ENCODE peak calls at places on chromosomes 2 and 18, in five cellular contexts. N, Y, E, U and F are unnamed samples.

GRCh38 chr2:229779650-229780049 is 65.3 kb upstream of the DNER start:
- DNase-seq in N (peak), Y (no peak), U (no peak), E (peak), F (no peak)

GRCh38 chr2:236862961-236863728 is 222.5 kb upstream of the COPS8 start:
- DNase-seq in Y (no peak), U (no peak), E (peak), N (peak), F (no peak)

GRCh38 chr18:49399003-49399402 is 61.4 kb downstream of the DYM start:
- DNase-seq in U (no peak), N (peak), Y (no peak), E (no peak), F (no peak)

GRCh38 chr2:9941996-9942390 is 9.5 kb upstream of the GRHL1 start:
- DNase-seq in Y (no peak), N (no peak), U (no peak), E (no peak), F (no peak)

GRCh38 chr2:42359894-42360483 is 1.0 kb downstream of the COX7A2L start:
- DNase-seq in E (no peak), N (peak), Y (no peak), U (no peak), F (peak)

GRCh38 chr2:218448934-218449333 is 30.0 kb downstream of the VIL1 start:
- DNase-seq in N (peak), U (no peak), E (peak), Y (no peak), F (no peak)

GRCh38 chr2:217326238-217327022 is 466.6 kb upstream of the TNP1 start:
- DNase-seq in N (peak), U (no peak), E (no peak), Y (no peak), F (no peak)

GRCh38 chr2:178412047-178412446 is 38.9 kb downstream of the PRKRA start:
- DNase-seq in E (no peak), N (no peak), U (no peak), Y (no peak), F (no peak)

GRCh38 chr2:121803503-121803902 is 48.1 kb downstream of the TSN start:
- DNase-seq in E (no peak), Y (no peak), U (no peak), N (no peak), F (no peak)

GRCh38 chr18:48945953-48946217 is 4.9 kb downstream of the SMAD7 start:
- DNase-seq in E (no peak), N (no peak), Y (no peak), U (no peak), F (no peak)

GRCh38 chr2:238487134-238487533 is 60.4 kb downstream of the ASB1 start:
- DNase-seq in Y (no peak), U (no peak), E (no peak), N (no peak), F (no peak)

GRCh38 chr2:9355270-9355669 is 68.1 kb downstream of the ITGB1BP1 start:
- DNase-seq in N (no peak), U (no peak), Y (no peak), E (no peak), F (no peak)

GRCh38 chr2:19312949-19313348 is 45.5 kb downstream of the OSR1 start:
- DNase-seq in U (no peak), E (peak), Y (no peak), N (peak), F (no peak)

GRCh38 chr2:160411167-160411566 is 82.4 kb downstream of the RBMS1 start:
- DNase-seq in Y (no peak), E (peak), N (peak), U (no peak), F (peak)

GRCh38 chr2:201403904-201404303 is 46.8 kb upstream of the FLACC1 start:
- DNase-seq in U (no peak), N (peak), Y (no peak), E (no peak), F (no peak)

GRCh38 chr2:165863816-165864221 is 69.8 kb upstream of the GALNT3 start:
- DNase-seq in N (no peak), U (no peak), E (no peak), Y (no peak), F (no peak)

GRCh38 chr2:71291398-71291797 is 40.2 kb upstream of the ZNF638 start:
- DNase-seq in Y (no peak), E (no peak), N (no peak), U (no peak), F (no peak)

GRCh38 chr2:235270951-235271350 is 222.9 kb upstream of the AGAP1 start:
- DNase-seq in N (peak), E (no peak), Y (no peak), U (no peak), F (no peak)

GRCh38 chr2:31339696-31340095 is 74.8 kb downstream of the XDH start:
- DNase-seq in E (no peak), Y (no peak), N (no peak), U (no peak), F (no peak)

GRCh38 chr18:2083691-2084090 is 487.6 kb downstream of the METTL4 start:
- DNase-seq in N (no peak), E (no peak), U (no peak), Y (no peak), F (no peak)

GRCh38 chr18:37577051-37577611 is 11.5 kb upstream of the CELF4 start:
- DNase-seq in Y (no peak), E (no peak), N (no peak), U (no peak), F (no peak)

GRCh38 chr2:103353754-103354153 is 591.9 kb downstream of the TMEM182 start:
- DNase-seq in E (no peak), N (no peak), Y (no peak), U (no peak), F (no peak)

GRCh38 chr2:102155131-102155702 is 12.7 kb downstream of the IL1R1 start:
- DNase-seq in N (no peak), U (no peak), Y (no peak), E (no peak), F (no peak)

GRCh38 chr2:112493858-112494648 is 12.1 kb downstream of the TTL start:
- DNase-seq in U (no peak), E (peak), Y (no peak), N (peak), F (no peak)

GRCh38 chr2:173922760-173923159 is 42.4 kb downstream of the SP3 start:
- DNase-seq in Y (no peak), E (no peak), U (no peak), N (peak), F (no peak)
- TF ChIP-seq CTCF in Y (peak), E (no peak), U (no peak), N (no peak), F (no peak)

DNA sequence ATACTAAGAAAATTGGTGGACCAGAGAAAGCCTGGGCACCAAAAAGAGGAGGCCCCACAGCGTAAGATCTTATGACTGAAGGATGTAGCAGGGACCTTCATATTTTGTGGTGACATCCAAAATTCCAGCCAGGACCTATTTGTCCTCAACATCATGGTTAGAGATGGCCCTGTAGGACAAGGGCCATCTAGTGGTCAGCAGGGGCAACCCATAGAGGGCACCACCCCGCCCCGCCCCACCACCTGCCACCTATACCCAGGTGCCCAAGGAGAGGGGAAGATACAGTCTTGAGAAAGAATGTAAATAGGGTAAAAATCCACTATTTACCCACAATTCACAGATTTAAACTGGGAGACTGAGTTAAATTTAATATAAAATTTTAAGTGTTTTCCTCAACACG is 59.6 kb upstream of the TMEM163 start:
- DNase-seq in Y (peak), U (no peak), N (no peak), E (no peak), F (no peak)
- TF ChIP-seq CTCF in Y (peak), U (no peak), N (no peak), E (no peak), F (peak)

DNA sequence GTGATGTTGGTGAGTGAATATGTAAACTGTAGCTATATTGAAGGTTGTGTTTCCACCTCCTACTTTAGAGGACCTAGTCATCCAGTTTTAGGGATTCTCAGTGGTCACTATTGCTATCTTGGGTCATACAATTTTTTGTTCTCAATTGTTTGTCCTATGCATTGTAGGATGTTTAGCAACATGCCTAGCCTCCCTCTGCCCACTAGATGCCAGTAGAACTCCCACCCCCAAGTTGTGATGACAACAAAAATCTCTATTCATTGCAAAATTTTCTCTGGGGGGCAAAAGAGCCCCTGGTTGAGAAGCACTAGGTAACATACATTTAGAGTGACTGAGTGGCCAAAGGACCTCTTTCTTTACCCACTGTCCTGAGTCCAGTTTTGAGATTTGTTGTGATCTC is 87.3 kb downstream of the LRRTM4 start:
- DNase-seq in U (no peak), E (no peak), N (no peak), Y (no peak), F (no peak)
- TF ChIP-seq CTCF in U (no peak), E (no peak), N (no peak), Y (peak), F (no peak)

GRCh38 chr2:74632209-74632938 is 15.8 kb downstream of the M1AP start:
- DNase-seq in N (peak), Y (no peak), E (no peak), U (no peak), F (no peak)
- TF ChIP-seq CTCF in N (no peak), Y (no peak), E (no peak), U (no peak), F (no peak)

GRCh38 chr18:33404244-33404873 is 36.2 kb downstream of the CCDC178 start:
- DNase-seq in N (no peak), E (no peak), U (no peak), Y (no peak), F (no peak)
- TF ChIP-seq CTCF in N (peak), E (peak), U (no peak), Y (peak), F (no peak)

GRCh38 chr2:203394519-203395227 is 66.5 kb downstream of the ABI2 start:
- DNase-seq in E (no peak), N (no peak), U (no peak), Y (no peak), F (no peak)

GRCh38 chr2:203400805-203401585 is 72.8 kb downstream of the ABI2 start:
- DNase-seq in U (no peak), N (peak), E (no peak), Y (no peak), F (no peak)

GRCh38 chr2:203395858-203396257 is 67.7 kb downstream of the ABI2 start:
- DNase-seq in E (no peak), N (no peak), Y (no peak), U (no peak), F (no peak)

GRCh38 chr2:203399031-203399430 is 70.8 kb downstream of the ABI2 start:
- DNase-seq in E (no peak), N (peak), U (no peak), Y (no peak), F (no peak)

DNA sequence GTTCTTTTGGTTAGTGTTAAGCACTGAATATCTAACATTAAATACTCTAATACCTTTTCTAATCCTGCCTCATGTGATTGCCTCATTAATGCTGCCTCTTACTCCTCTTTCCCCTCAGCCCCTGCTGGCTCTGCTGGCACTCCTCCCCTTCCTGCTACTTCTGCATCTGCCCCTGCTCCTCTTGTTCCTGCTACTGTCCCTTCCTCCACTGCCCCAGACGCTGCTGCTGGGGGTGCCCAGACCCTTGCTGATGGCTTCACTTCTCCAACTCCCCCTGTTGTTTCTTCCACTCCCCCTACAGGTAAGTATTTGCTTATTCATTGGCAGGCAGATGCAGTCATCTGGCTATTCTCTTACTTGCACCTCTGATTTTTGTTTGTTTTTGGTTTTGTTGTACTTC is 68.5 kb downstream of the ABI2 start:
- DNase-seq in N (no peak), U (no peak), E (no peak), Y (no peak), F (no peak)
- TF ChIP-seq CTCF in N (peak), U (no peak), E (peak), Y (no peak), F (no peak)

DNA sequence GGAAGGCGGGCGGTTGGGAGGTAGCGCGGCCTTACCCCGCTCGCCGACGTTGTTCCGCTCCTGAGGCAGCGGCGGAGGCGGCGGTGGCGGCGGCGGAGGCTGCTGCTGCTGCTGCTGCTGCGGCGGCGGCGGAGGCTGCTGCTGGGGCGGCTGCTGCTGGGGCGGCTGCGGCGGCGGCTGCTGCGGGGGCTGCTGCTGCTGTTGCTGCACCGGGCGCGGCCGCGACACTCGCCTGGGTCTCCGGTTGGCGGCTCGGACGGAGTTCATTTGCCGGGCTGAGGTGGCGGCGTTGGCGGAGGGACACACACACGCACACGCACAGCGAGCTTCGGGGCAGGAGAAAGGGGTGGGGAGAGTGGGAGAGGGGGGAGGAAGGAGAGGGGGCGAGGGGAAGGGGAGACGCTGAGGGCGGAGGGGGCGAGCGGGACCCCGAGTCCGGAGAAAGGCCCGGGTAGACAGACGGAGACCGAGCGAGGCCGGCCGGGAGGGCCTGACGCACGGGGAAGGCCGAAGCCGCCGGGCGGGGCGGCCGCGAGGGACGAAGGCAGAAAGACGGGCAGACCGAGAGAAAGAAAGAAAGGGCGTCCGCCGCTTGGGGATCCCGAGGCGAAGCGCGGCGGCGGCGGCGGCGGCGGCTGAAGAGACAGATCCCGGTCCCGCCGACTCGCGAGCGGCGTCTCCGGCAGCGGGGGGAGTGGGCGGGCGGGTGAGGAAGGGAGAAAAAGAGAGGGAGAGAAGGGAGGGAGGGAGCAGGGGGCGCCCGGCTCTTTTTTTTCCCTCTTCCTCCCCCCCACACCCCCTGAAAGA is 641 bp downstream of the FBXO11 start:
- DNase-seq in Y (peak), U (peak), E (no peak), N (peak), F (peak)
- TF ChIP-seq CTCF in Y (no peak), U (no peak), E (no peak), N (no peak), F (no peak)

DNA sequence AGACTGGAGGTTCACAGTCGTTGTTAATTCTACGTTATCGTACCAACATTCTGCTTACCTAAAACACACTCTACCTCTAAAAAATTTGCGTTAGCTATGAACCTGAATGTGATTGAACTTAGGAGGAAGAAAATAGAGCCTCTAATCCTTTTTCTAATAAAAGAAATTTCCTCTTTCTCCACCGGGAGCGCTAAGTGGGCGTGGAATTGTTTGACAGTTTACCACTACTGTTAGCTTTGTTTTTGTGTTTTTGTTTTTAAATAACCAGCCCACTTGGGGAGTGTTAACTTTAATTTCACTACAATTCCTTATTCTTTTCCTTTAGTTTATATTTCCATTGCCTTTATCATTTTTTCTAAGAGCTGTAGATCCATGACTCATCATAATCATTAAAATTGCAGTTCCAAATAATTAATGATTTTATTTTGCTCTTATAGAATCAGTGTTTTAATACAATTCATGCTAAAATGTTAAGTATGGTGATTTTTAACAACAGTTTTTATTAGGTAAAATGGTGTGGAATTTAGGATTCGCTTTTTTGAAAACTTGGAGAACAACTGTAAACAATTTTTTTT is 55.0 kb upstream of the ITM2C start:
- DNase-seq in N (no peak), E (no peak), Y (no peak), U (no peak), F (no peak)
- TF ChIP-seq CTCF in N (peak), E (peak), Y (peak), U (no peak), F (no peak)

GRCh38 chr2:56484906-56485305 is 301.1 kb downstream of the CCDC85A start:
- DNase-seq in Y (no peak), N (no peak), E (no peak), U (no peak), F (no peak)
- TF ChIP-seq CTCF in Y (no peak), N (no peak), E (no peak), U (no peak), F (no peak)

GRCh38 chr2:240629968-240630770 is 4.9 kb downstream of the GPR35 start:
- DNase-seq in N (no peak), Y (no peak), U (peak), E (no peak), F (peak)
- TF ChIP-seq CTCF in N (no peak), Y (no peak), U (no peak), E (no peak), F (no peak)